ENCODE peak calls at places on chromosomes 1 and 21, in seven cellular contexts. Y is activated T-cell treated with anti-CD3 and anti-CD28 coated beads, Interleukin-2, amount 50 U/mL, for 4 hours; J is PC-9; L is glomerular endothelial cell; M is NCI-H510A treated with DMSO at 0.1 percent for 48 hours; U is left colon; A is HT1080. T is an unnamed sample.

GRCh38 chr1:115654663-115655306 is 13.0 kb downstream of the VANGL1 start:
- DNase-seq in U (no peak), A (no peak), L (no peak), Y (no peak), M (no peak), J (peak; percentile 33), T (no peak)

GRCh38 chr1:58734630-58735029 is 34.8 kb upstream of the MYSM1 start:
- DNase-seq in Y (no peak), L (no peak), A (no peak), M (no peak), U (no peak), J (no peak), T (no peak)

GRCh38 chr1:34163792-34164509 is 1.1 kb downstream of the CSMD2 start:
- DNase-seq in L (no peak), Y (no peak), U (no peak), J (no peak), A (peak; percentile 9), M (peak; percentile 64), T (no peak)

GRCh38 chr1:65963161-65963888 is 170.6 kb downstream of the PDE4B start:
- DNase-seq in L (no peak), U (no peak), J (no peak), Y (no peak), M (no peak), A (no peak), T (no peak)

GRCh38 chr1:179753061-179753460 is 10.0 kb downstream of the FAM163A start:
- DNase-seq in U (no peak), A (no peak), Y (no peak), M (no peak), L (no peak), J (no peak), T (no peak)

GRCh38 chr1:223500560-223501425 is 107.6 kb downstream of the CCDC185 start:
- DNase-seq in J (peak; percentile 88), M (no peak), A (peak; percentile 98), Y (no peak), U (no peak), L (peak; percentile 68), T (peak; percentile 100)

GRCh38 chr1:119647228-119647733 is 785 bp downstream of the ZNF697 start:
- DNase-seq in L (no peak), U (no peak), J (no peak), A (no peak), M (no peak), Y (no peak), T (peak; percentile 24)

GRCh38 chr1:234963180-234963903 is 165.3 kb downstream of the TOMM20 start:
- DNase-seq in A (peak; percentile 88), J (peak; percentile 90), Y (peak; percentile 81), L (no peak), U (peak; percentile 84), M (no peak), T (peak; percentile 50)

GRCh38 chr1:15272009-15272781 is 25.2 kb downstream of the FHAD1 start:
- DNase-seq in A (peak; percentile 72), L (no peak), Y (no peak), M (peak; percentile 98), U (peak; percentile 72), J (peak; percentile 65), T (peak; percentile 89)

GRCh38 chr1:67832737-67833594 is at the start of gene GNG12:
- DNase-seq in Y (no peak), L (no peak), M (peak; percentile 72), U (peak; percentile 80), J (peak; percentile 85), A (peak; percentile 82), T (peak; percentile 83)

GRCh38 chr1:119862276-119862675 is 34.0 kb downstream of the ADAM30 start:
- DNase-seq in M (no peak), L (no peak), U (no peak), A (no peak), J (no peak), Y (no peak), T (no peak)

GRCh38 chr1:30144831-30145230 is 578.6 kb downstream of the MATN1 start:
- DNase-seq in A (no peak), U (no peak), M (no peak), J (no peak), L (no peak), Y (no peak), T (no peak)

GRCh38 chr1:68979891-68980290 is 483.0 kb upstream of the DEPDC1 start:
- DNase-seq in L (no peak), J (no peak), U (no peak), A (no peak), Y (no peak), M (no peak), T (no peak)

GRCh38 chr1:12293416-12293815 is 63.6 kb downstream of the VPS13D start:
- DNase-seq in J (no peak), A (no peak), M (no peak), U (no peak), L (no peak), Y (no peak), T (no peak)

GRCh38 chr1:211068976-211069375 is 65.0 kb downstream of the KCNH1 start:
- DNase-seq in U (no peak), L (no peak), M (no peak), A (no peak), Y (no peak), J (no peak), T (peak; percentile 27)

GRCh38 chr1:200908158-200908868 is 13.6 kb downstream of the INAVA start:
- DNase-seq in L (no peak), A (no peak), J (no peak), M (no peak), U (peak; percentile 85), Y (no peak), T (no peak)

GRCh38 chr1:208510192-208510952 is 266.2 kb upstream of the PLXNA2 start:
- DNase-seq in M (no peak), J (no peak), A (peak; percentile 76), L (no peak), U (no peak), Y (no peak), T (peak; percentile 96)

GRCh38 chr1:10457910-10458309 is 8.1 kb downstream of the CORT start:
- DNase-seq in M (no peak), A (no peak), J (no peak), L (no peak), U (no peak), Y (no peak), T (no peak)

GRCh38 chr21:28554660-28555475 is 437.8 kb downstream of the LTN1 start:
- DNase-seq in L (no peak), M (no peak), A (peak; percentile 44), Y (no peak), U (no peak), J (no peak), T (no peak)

GRCh38 chr1:162003825-162004205 is 19.9 kb downstream of the OLFML2B start:
- DNase-seq in Y (no peak), A (peak; percentile 95), J (peak; percentile 24), L (no peak), M (peak; percentile 39), U (no peak), T (peak; percentile 91)

GRCh38 chr1:50620680-50621329 is 197.6 kb upstream of the DMRTA2 start:
- DNase-seq in J (peak; percentile 95), M (peak; percentile 23), U (peak; percentile 76), L (no peak), Y (no peak), A (peak; percentile 82), T (peak; percentile 78)

GRCh38 chr1:74771913-74772515 is 39.1 kb downstream of the TYW3 start:
- DNase-seq in Y (no peak), M (peak; percentile 85), A (peak; percentile 49), U (no peak), J (no peak), L (peak; percentile 33), T (peak; percentile 68)

GRCh38 chr1:208421511-208421910 is 177.3 kb upstream of the PLXNA2 start:
- DNase-seq in A (no peak), Y (no peak), U (no peak), L (no peak), J (no peak), M (no peak), T (no peak)

GRCh38 chr1:203796223-203796747 is 862 bp downstream of the ZBED6 start:
- DNase-seq in L (no peak), J (peak; percentile 21), U (no peak), Y (no peak), A (peak; percentile 40), M (no peak), T (peak; percentile 69)

GRCh38 chr1:47182681-47183235 is 7.1 kb downstream of the PDZK1IP1 start:
- DNase-seq in A (no peak), M (no peak), Y (no peak), L (no peak), U (no peak), J (no peak), T (no peak)

GRCh38 chr1:54459714-54460113 is 53.5 kb upstream of the SSBP3 start:
- DNase-seq in Y (no peak), A (no peak), J (no peak), L (no peak), M (no peak), U (no peak), T (no peak)

GRCh38 chr1:242219905-242220304 is 221.0 kb upstream of the MAP1LC3C start:
- DNase-seq in A (no peak), Y (no peak), J (no peak), U (no peak), M (no peak), L (no peak), T (no peak)

T was measured in MCF 10A.